ENCODE peak calls at places on chromosome 21, in five cellular contexts. C is neural crest cell, A is cardiac fibroblast, I is astrocyte of the cerebellum, P is fibroblast of the aortic adventitia. S is an unnamed sample.

GRCh38 chr21:44054710-44055109 is 42.6 kb downstream of the TRAPPC10 start:
- DNase-seq in C (no peak), A (peak), I (peak), P (peak), S (no peak)

GRCh38 chr21:44065428-44065827 is 41.8 kb upstream of the PWP2 start:
- DNase-seq in C (no peak), A (peak), I (no peak), P (no peak), S (no peak)

GRCh38 chr21:25563399-25564116 is 43.7 kb downstream of the MRPL39 start:
- DNase-seq in C (no peak), A (no peak), I (no peak), P (peak), S (no peak)

GRCh38 chr21:33940164-33940563 is 24.6 kb upstream of the ATP5PO start:
- DNase-seq in C (no peak), A (peak), I (no peak), P (peak), S (no peak)

GRCh38 chr21:43993420-43993934 is 18.6 kb upstream of the TRAPPC10 start:
- DNase-seq in C (no peak), A (no peak), I (no peak), P (no peak), S (no peak)

GRCh38 chr21:31397515-31397926 is 53.5 kb upstream of the TIAM1 start:
- DNase-seq in C (no peak), A (no peak), I (no peak), P (peak), S (no peak)

GRCh38 chr21:28213221-28213620 is 779.5 kb downstream of the LTN1 start:
- DNase-seq in C (no peak), A (no peak), I (no peak), P (peak), S (no peak)

GRCh38 chr21:45417256-45417950 is 12.4 kb downstream of the COL18A1 start:
- DNase-seq in C (no peak), A (no peak), I (no peak), P (no peak), S (no peak)

GRCh38 chr21:31397939-31398338 is 53.9 kb upstream of the TIAM1 start:
- DNase-seq in C (peak), A (no peak), I (no peak), P (no peak), S (peak)

GRCh38 chr21:17371470-17371869 is 141.4 kb upstream of the CXADR start:
- DNase-seq in C (no peak), A (peak), I (peak), P (peak), S (no peak)

GRCh38 chr21:28154121-28154520 is 838.6 kb downstream of the LTN1 start:
- DNase-seq in C (no peak), A (peak), I (no peak), P (peak), S (no peak)

GRCh38 chr21:46317710-46318463 is 5.8 kb downstream of the C21orf58 start:
- DNase-seq in C (no peak), A (no peak), I (no peak), P (no peak), S (no peak)

GRCh38 chr21:34004013-34004938 is 69.1 kb upstream of the MRPS6 start:
- DNase-seq in C (no peak), A (peak), I (no peak), P (peak), S (no peak)

GRCh38 chr21:41980561-41980960 is 26.7 kb upstream of the C2CD2 start:
- DNase-seq in C (no peak), A (no peak), I (no peak), P (no peak), S (no peak)

GRCh38 chr21:45590246-45590725 is 48.0 kb upstream of the SLC19A1 start:
- DNase-seq in C (peak), A (peak), I (no peak), P (peak), S (peak)

GRCh38 chr21:16418663-16419062 is 688.9 kb downstream of the USP25 start:
- DNase-seq in C (no peak), A (no peak), I (no peak), P (no peak), S (no peak)

GRCh38 chr21:31351438-31351837 is 7.4 kb upstream of the TIAM1 start:
- DNase-seq in C (no peak), A (peak), I (no peak), P (peak), S (no peak)

GRCh38 chr21:42061866-42062542 is 9.1 kb upstream of the UMODL1 start:
- DNase-seq in C (no peak), A (no peak), I (no peak), P (no peak), S (no peak)

GRCh38 chr21:37675202-37675801 is 241.0 kb downstream of the KCNJ6 start:
- DNase-seq in C (peak), A (peak), I (no peak), P (peak), S (peak)
- TF ChIP-seq CTCF in C (peak), A (peak), I (peak), P (peak), S (peak)

GRCh38 chr21:21279193-21279901 is 281.1 kb downstream of the NCAM2 start:
- DNase-seq in C (no peak), A (no peak), I (no peak), P (no peak), S (no peak)
- TF ChIP-seq CTCF in C (no peak), A (no peak), I (no peak), P (no peak), S (no peak)

GRCh38 chr21:39788383-39788782 is 43.4 kb downstream of the IGSF5 start:
- DNase-seq in C (peak), A (peak), I (peak), P (no peak), S (peak)
- TF ChIP-seq CTCF in C (peak), A (peak), I (peak), P (peak), S (peak)

DNA sequence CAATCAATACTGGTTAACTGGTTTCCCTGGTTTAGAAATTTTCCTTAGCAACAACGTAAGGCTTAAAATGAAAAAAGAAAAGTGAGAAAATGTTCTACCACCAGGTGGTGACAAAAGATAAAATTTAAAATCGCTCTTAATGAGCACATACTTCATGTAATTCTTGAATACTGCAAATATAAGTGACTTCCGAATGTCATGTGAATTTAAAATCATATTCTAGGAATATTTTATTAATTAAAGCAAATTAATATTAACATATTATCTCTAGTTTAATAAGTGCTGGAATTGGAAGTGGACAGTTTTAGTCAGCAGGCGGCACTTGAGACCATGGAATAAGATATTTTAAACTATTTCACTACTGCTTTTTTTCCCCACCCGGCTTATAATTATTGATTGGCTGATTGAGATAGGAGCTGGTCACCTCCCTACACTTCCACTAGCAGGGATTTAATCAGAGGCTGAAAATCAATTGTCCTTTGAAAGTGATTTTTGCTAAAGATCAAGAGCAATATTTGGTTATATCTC is 5.0 kb upstream of the ADAMTS1 start:
- DNase-seq in C (no peak), A (peak), I (no peak), P (peak), S (no peak)
- TF ChIP-seq CTCF in C (peak), A (peak), I (peak), P (peak), S (peak)

DNA sequence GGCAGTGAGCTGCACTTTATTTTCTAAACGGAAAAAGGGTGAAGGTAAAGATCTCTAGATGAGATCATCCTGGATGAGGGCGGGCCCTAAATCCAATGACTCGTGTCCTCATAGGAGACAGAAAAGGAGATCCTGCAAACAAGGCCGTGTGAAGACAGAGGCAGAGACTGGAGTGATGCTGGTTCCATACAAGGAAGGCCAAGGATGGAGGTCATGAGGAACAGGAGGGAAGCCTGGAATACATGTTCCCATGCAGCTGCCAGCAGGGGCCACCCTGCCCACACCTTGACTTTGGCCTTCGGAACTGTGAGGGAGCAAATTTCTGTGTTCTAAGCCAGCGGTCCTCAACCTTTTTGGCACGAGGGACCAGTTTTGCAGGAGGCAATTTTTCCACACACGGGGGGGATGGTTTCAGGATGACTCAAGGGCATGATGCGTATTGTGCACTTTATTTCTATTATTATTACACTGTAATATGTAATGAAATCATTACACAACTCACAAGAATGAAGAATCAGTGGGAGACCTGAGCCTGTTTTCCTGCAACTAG is 94.3 kb downstream of the PSMG1 start:
- DNase-seq in C (no peak), A (peak), I (no peak), P (peak), S (no peak)
- TF ChIP-seq CTCF in C (no peak), A (no peak), I (peak), P (peak), S (no peak)